ENCODE peak calls at places on chromosomes 1 and 21, in seven cellular contexts. X, S, Q, E, R, P and M are unnamed samples.

GRCh38 chr1:200905411-200906052 is 10.8 kb downstream of the INAVA start:
- DNase-seq in X (no peak), S (no peak), Q (no peak), E (no peak), R (no peak), P (peak), M (peak)

GRCh38 chr1:29249170-29249691 is 12.9 kb downstream of the PTPRU start:
- DNase-seq in X (peak), S (no peak), Q (no peak), E (no peak), R (no peak), P (no peak), M (no peak)

GRCh38 chr1:68570859-68571258 is 74.0 kb upstream of the DEPDC1 start:
- DNase-seq in X (no peak), S (no peak), Q (no peak), E (no peak), R (no peak), P (no peak), M (no peak)

GRCh38 chr1:42660907-42661500 is 2.8 kb downstream of the PPIH start:
- DNase-seq in X (no peak), S (no peak), Q (no peak), E (no peak), R (no peak), P (no peak), M (no peak)

GRCh38 chr1:147099192-147099591 is 73.1 kb downstream of the PRKAB2 start:
- DNase-seq in X (no peak), S (no peak), Q (no peak), E (no peak), R (no peak), P (no peak), M (no peak)

GRCh38 chr1:88463401-88463800 is 220.7 kb upstream of the PKN2 start:
- DNase-seq in X (no peak), S (no peak), Q (no peak), E (no peak), R (no peak), P (no peak), M (no peak)

GRCh38 chr1:16122361-16122881 is 33.4 kb downstream of the EPHA2 start:
- DNase-seq in X (peak), S (no peak), Q (no peak), E (no peak), R (no peak), P (no peak), M (no peak)

GRCh38 chr1:246048693-246049092 is 458.4 kb downstream of the SMYD3 start:
- DNase-seq in X (no peak), S (no peak), Q (no peak), E (no peak), R (no peak), P (no peak), M (no peak)

GRCh38 chr1:243253211-243253926 is 1.7 kb downstream of the CEP170 start:
- DNase-seq in X (no peak), S (no peak), Q (no peak), E (no peak), R (no peak), P (no peak), M (no peak)

GRCh38 chr1:27448982-27449381 is 41.0 kb downstream of the WASF2 start:
- DNase-seq in X (no peak), S (no peak), Q (no peak), E (no peak), R (no peak), P (no peak), M (no peak)

GRCh38 chr1:204878835-204879234 is 8.2 kb downstream of the NFASC start:
- DNase-seq in X (no peak), S (no peak), Q (no peak), E (no peak), R (no peak), P (no peak), M (no peak)

GRCh38 chr1:204879351-204879750 is 8.7 kb downstream of the NFASC start:
- DNase-seq in X (no peak), S (no peak), Q (no peak), E (no peak), R (no peak), P (no peak), M (no peak)

GRCh38 chr1:204882479-204882878 is 11.8 kb downstream of the NFASC start:
- DNase-seq in X (no peak), S (no peak), Q (peak), E (peak), R (no peak), P (no peak), M (no peak)

GRCh38 chr1:204883405-204883804 is 12.7 kb downstream of the NFASC start:
- DNase-seq in X (no peak), S (no peak), Q (peak), E (no peak), R (peak), P (no peak), M (no peak)

GRCh38 chr1:204880906-204881305 is 10.2 kb downstream of the NFASC start:
- DNase-seq in X (no peak), S (no peak), Q (no peak), E (no peak), R (no peak), P (no peak), M (no peak)
- H3K27ac ChIP-seq in X (no peak), S (peak), Q (no peak), E (peak), R (no peak), P (no peak), M (no peak)

DNA sequence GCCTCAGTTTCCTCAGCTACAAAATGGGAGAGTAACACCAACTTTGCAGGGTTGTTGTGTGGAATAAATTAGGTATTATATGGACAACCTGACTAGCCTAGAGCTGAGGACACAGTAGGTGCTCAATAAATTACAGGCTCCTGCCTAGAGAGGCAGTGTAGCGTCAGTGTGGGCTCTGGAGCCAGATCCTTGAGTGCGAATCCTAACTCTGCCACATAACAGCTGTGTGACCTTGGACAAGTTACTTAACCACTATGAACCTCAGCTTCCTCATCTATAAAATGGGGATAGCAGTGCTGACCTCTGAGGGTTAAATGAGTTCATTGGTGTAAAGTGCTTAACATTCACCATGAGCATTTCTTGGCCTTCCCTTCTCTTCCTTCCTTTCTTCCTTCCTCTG is 33.1 kb downstream of the RAP1GAP start:
- DNase-seq in X (no peak), S (no peak), Q (no peak), E (no peak), R (no peak), P (no peak), M (no peak)
- H3K27ac ChIP-seq in X (no peak), S (no peak), Q (no peak), E (peak), R (no peak), P (no peak), M (no peak)

GRCh38 chr1:21926065-21926464 is 11.0 kb downstream of the HSPG2 start:
- DNase-seq in X (no peak), S (no peak), Q (no peak), E (no peak), R (no peak), P (no peak), M (no peak)
- H3K27ac ChIP-seq in X (no peak), S (no peak), Q (no peak), E (peak), R (no peak), P (no peak), M (no peak)

GRCh38 chr21:35737899-35738341 is 322.4 kb downstream of the SETD4 start:
- DNase-seq in X (no peak), S (no peak), Q (no peak), E (no peak), R (no peak), P (no peak), M (no peak)
- H3K27ac ChIP-seq in X (no peak), S (no peak), Q (no peak), E (no peak), R (no peak), P (no peak), M (peak)

GRCh38 chr1:99657213-99658030 is 11.5 kb downstream of the PALMD start:
- DNase-seq in X (no peak), S (no peak), Q (no peak), E (no peak), R (no peak), P (no peak), M (no peak)
- H3K27ac ChIP-seq in X (no peak), S (no peak), Q (no peak), E (peak), R (peak), P (no peak), M (peak)

DNA sequence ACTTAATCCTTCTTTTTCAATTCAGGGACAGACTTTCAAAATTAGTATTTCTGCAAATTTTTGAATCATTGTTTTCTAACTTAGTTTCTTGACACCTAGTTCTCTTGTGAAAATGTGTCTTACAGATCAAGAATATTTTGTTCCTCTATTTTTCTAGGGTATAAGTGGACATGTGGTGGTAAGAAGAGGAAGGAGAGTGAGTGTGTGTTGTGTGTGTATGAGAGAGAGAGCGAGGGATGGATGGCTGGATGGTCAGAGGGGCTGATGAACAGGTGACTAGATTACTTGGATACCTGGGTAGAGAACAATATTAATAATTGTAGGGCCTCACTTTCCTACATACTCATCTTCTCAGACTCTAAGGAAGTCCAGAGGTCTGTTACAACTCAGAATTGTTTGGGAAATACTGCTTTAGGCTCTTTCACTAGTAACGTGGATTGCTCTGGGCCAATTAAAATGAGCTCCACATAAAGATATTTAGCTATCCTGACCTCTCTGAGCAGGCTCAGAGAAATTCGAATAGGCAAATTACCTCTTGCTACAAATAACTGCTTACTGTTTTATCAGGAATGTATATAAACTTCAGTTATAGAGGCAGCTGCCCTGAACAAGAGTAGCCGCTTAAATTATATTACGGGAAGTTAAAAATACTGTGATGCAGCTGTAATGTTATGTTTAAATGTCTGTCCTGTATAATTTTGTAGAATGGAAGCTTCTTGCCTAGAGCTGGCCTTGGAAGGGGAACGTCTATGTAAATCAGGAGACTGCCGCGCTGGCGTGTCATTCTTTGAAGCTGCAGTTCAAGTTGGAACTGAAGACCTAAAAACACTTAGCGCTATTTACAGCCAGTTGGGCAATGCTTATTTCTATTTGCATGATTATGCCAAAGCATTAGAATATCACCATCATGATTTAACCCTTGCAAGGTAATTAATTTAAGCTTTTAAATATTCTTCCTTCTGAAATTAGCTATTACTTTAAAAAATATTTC is 19.7 kb downstream of the GPSM2 start:
- DNase-seq in X (peak), S (no peak), Q (no peak), E (no peak), R (no peak), P (no peak), M (no peak)
- H3K27ac ChIP-seq in X (no peak), S (peak), Q (no peak), E (no peak), R (no peak), P (no peak), M (peak)

DNA sequence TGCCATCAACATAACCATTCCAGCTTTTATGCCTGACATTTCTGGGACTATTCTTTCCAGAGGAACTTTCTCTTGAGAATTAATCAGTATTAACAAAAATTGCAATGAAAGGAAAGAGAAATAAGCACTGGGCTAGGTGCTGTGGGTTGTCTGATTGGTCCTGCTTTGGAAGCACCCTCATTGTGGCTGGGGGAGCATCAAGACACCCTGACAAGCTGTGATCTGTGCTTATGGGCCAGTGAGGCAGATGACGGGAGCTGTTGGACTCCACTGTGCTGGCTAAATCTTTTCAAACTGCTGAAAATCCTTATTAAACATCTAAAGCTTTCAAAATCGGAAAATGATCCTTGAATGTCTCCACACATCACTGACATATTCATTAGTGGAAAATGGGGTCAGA is 20.0 kb downstream of the UBASH3A start:
- DNase-seq in X (no peak), S (no peak), Q (no peak), E (no peak), R (no peak), P (no peak), M (no peak)
- H3K27ac ChIP-seq in X (no peak), S (no peak), Q (no peak), E (no peak), R (no peak), P (no peak), M (no peak)